ENCODE peak calls at places on chromosome 22, in seven cellular contexts. P, K, W, U, Y, F and Z are unnamed samples.

GRCh38 chr22:35039625-35040024 is 26.3 kb upstream of the ISX start:
- DNase-seq in U (no peak), K (no peak), P (no peak), W (no peak), Y (no peak), F (no peak), Z (no peak)

GRCh38 chr22:48947636-48948035 is 880.0 kb downstream of the BRD1 start:
- DNase-seq in Y (no peak), P (no peak), W (no peak), U (no peak), F (no peak), K (no peak), Z (no peak)

GRCh38 chr22:43996170-43996980 is 27.7 kb upstream of the PARVB start:
- DNase-seq in P (peak), K (no peak), Y (peak), U (peak), F (no peak), W (no peak), Z (peak)

GRCh38 chr22:49789289-49790141 is 38.2 kb downstream of the BRD1 start:
- DNase-seq in Y (peak), U (no peak), P (no peak), K (no peak), F (no peak), W (peak), Z (peak)

GRCh38 chr22:29031236-29031982 is 30.2 kb downstream of the C22orf31 start:
- DNase-seq in F (peak), U (no peak), K (peak), P (no peak), Y (no peak), W (peak), Z (peak)

GRCh38 chr22:31095637-31096249 is 11.6 kb downstream of the SELENOM start:
- DNase-seq in P (no peak), Y (no peak), U (no peak), F (no peak), W (no peak), K (no peak), Z (no peak)

GRCh38 chr22:49824185-49824925 is 3.3 kb downstream of the BRD1 start:
- DNase-seq in Y (no peak), K (no peak), W (no peak), P (peak), F (no peak), U (no peak), Z (no peak)

GRCh38 chr22:19732403-19733113 is 9.2 kb downstream of the GP1BB start:
- DNase-seq in K (no peak), U (no peak), P (no peak), W (no peak), Y (no peak), F (no peak), Z (no peak)

GRCh38 chr22:24367841-24368240 is 59.6 kb upstream of the ADORA2A start:
- DNase-seq in K (no peak), U (no peak), P (no peak), F (no peak), W (peak), Y (no peak), Z (no peak)

GRCh38 chr22:19393704-19394103 is 37.8 kb downstream of the HIRA start:
- DNase-seq in Y (no peak), F (no peak), K (no peak), U (no peak), P (no peak), W (no peak), Z (no peak)

GRCh38 chr22:41482319-41482935 is 13.5 kb downstream of the ACO2 start:
- DNase-seq in K (no peak), P (peak), F (no peak), W (peak), U (no peak), Y (no peak), Z (no peak)

GRCh38 chr22:43292633-43293025 is 50.5 kb downstream of the SCUBE1 start:
- DNase-seq in W (no peak), U (no peak), F (no peak), P (no peak), Y (no peak), K (no peak), Z (no peak)

GRCh38 chr22:37604875-37605274 is 3.8 kb upstream of the GGA1 start:
- DNase-seq in K (no peak), W (no peak), F (no peak), Y (no peak), U (peak), P (no peak), Z (no peak)

GRCh38 chr22:44802956-44803355 is 50.6 kb downstream of the ARHGAP8 start:
- DNase-seq in W (no peak), U (no peak), Y (no peak), P (no peak), F (no peak), K (no peak), Z (no peak)